ENCODE peak calls at places on chromosomes 3 and 15, in six cellular contexts. M, Y, C, I, S and Q are unnamed samples.

GRCh38 chr15:44710236-44711088 is 661 bp downstream of the PATL2 start:
- DNase-seq in M (no peak), Y (peak), C (peak), I (peak), S (peak), Q (no peak)

GRCh38 chr3:127722104-127722784 is 49.5 kb downstream of the ABTB1 start:
- DNase-seq in M (no peak), Y (peak), C (no peak), I (peak), S (no peak), Q (no peak)

GRCh38 chr15:36896949-36897348 is 203.4 kb downstream of the MEIS2 start:
- DNase-seq in M (no peak), Y (no peak), C (no peak), I (no peak), S (no peak), Q (no peak)

GRCh38 chr3:42733501-42734262 is 31.1 kb upstream of the HHATL start:
- DNase-seq in M (no peak), Y (peak), C (no peak), I (no peak), S (no peak), Q (no peak)

GRCh38 chr3:73661262-73661661 is 36.5 kb upstream of the PDZRN3 start:
- DNase-seq in M (no peak), Y (no peak), C (no peak), I (no peak), S (no peak), Q (no peak)

GRCh38 chr3:107221856-107222255 is 155.4 kb upstream of the CCDC54 start:
- DNase-seq in M (no peak), Y (no peak), C (no peak), I (no peak), S (no peak), Q (no peak)

GRCh38 chr15:31262901-31263671 is 63.5 kb upstream of the KLF13 start:
- DNase-seq in M (no peak), Y (no peak), C (peak), I (peak), S (peak), Q (peak)

GRCh38 chr3:161252143-161252542 is 31.0 kb downstream of the NMD3 start:
- DNase-seq in M (no peak), Y (no peak), C (no peak), I (no peak), S (no peak), Q (no peak)

GRCh38 chr3:188863999-188864406 is 307.8 kb upstream of the TPRG1 start:
- DNase-seq in M (no peak), Y (no peak), C (no peak), I (no peak), S (no peak), Q (no peak)

DNA sequence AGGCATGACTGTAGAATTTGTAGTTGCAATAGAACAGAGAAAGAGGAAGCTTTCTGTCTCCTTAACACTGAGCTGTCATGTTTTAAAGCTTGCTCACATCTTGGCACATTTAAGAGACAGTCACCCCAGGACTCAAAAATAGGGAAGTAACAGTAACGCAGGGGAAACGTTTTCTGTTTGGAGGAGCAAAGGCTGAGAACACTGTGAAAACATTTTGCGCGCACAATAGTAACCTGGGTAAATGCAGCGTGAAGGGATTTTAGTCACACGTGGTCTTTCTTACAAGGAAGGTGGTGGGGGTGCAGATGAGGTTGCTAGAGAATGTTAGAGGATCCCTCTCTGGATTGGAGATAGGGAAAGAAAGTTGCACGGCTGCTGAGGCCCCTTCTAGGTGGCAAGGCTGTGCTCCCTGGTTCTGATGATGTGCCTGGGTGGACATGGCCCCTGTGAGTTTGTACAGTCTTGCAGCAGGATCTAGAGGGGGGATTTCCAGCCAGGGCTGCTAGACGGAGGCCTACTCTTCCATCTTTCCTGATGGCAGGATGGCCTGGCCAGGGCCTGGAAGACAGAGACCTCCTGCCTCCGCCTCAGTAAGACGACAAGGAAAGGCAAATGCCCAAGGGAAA is 12.0 kb downstream of the STARD5 start:
- DNase-seq in M (no peak), Y (no peak), C (no peak), I (peak), S (no peak), Q (no peak)
- TF ChIP-seq POLR2AphosphoS5 in M (no peak), Y (no peak), C (no peak), I (no peak), S (no peak), Q (no peak)

GRCh38 chr3:183435701-183436100 is 7.3 kb upstream of the MCF2L2 start:
- DNase-seq in M (no peak), Y (no peak), C (no peak), I (no peak), S (no peak), Q (no peak)
- TF ChIP-seq CTCF in M (no peak), Y (no peak), C (no peak), I (no peak), S (no peak), Q (no peak)

GRCh38 chr3:12143949-12144504 is 14.7 kb downstream of the TIMP4 start:
- DNase-seq in M (no peak), Y (no peak), C (peak), I (no peak), S (peak), Q (no peak)

GRCh38 chr3:12149029-12149428 is 9.7 kb downstream of the TIMP4 start:
- DNase-seq in M (peak), Y (no peak), C (peak), I (no peak), S (no peak), Q (peak)

GRCh38 chr3:12150112-12150511 is 8.6 kb downstream of the TIMP4 start:
- DNase-seq in M (no peak), Y (no peak), C (no peak), I (no peak), S (no peak), Q (no peak)

GRCh38 chr3:12147263-12147780 is 11.4 kb downstream of the TIMP4 start:
- DNase-seq in M (no peak), Y (no peak), C (no peak), I (no peak), S (no peak), Q (no peak)

GRCh38 chr3:12148183-12148940 is 10.3 kb downstream of the TIMP4 start:
- DNase-seq in M (peak), Y (no peak), C (no peak), I (no peak), S (peak), Q (no peak)
- TF ChIP-seq POLR2AphosphoS5 in M (no peak), Y (no peak), C (no peak), I (no peak), S (no peak), Q (peak)

GRCh38 chr3:52014613-52015012 is 18.9 kb upstream of the RPL29 start:
- DNase-seq in M (no peak), Y (peak), C (no peak), I (no peak), S (no peak), Q (no peak)
- TF ChIP-seq CTCF in M (peak), Y (peak), C (no peak), I (no peak), S (no peak), Q (no peak)

GRCh38 chr15:59180946-59181345 is 25.7 kb upstream of the LDHAL6B start:
- DNase-seq in M (no peak), Y (no peak), C (no peak), I (no peak), S (no peak), Q (no peak)
- TF ChIP-seq POLR2AphosphoS5 in M (no peak), Y (no peak), C (no peak), I (no peak), S (no peak), Q (no peak)